ENCODE peak calls at places on chromosomes 3 and 15, in six cellular contexts. One of them, this sample, is unnamed.

GRCh38 chr3:196012481-196012880 is 69.4 kb downstream of the TFRC start:
- DNase-seq in transverse colon: no peak
- DNase-seq in IMR-90: no peak
- DNase-seq in uterus: no peak
- DNase-seq in NB4: no peak
- DNase-seq in GM12865: no peak
- DNase-seq in this sample: peak; percentile 2

GRCh38 chr3:13565581-13566461 is 16.9 kb downstream of the FBLN2 start:
- DNase-seq in transverse colon: no peak
- DNase-seq in IMR-90: no peak
- DNase-seq in uterus: no peak
- DNase-seq in NB4: no peak
- DNase-seq in GM12865: no peak
- DNase-seq in this sample: no peak

GRCh38 chr3:161630791-161631190 is 134.2 kb downstream of the OTOL1 start:
- DNase-seq in transverse colon: no peak
- DNase-seq in IMR-90: no peak
- DNase-seq in uterus: no peak
- DNase-seq in NB4: peak; percentile 9
- DNase-seq in GM12865: no peak
- DNase-seq in this sample: peak; percentile 5

GRCh38 chr3:31699309-31699953 is 166.7 kb downstream of the STT3B start:
- DNase-seq in transverse colon: no peak
- DNase-seq in IMR-90: no peak
- DNase-seq in uterus: no peak
- DNase-seq in NB4: peak; percentile 25
- DNase-seq in GM12865: peak; percentile 15
- DNase-seq in this sample: peak; percentile 54

GRCh38 chr15:78414608-78415250 is 23.3 kb upstream of the IREB2 start:
- DNase-seq in transverse colon: no peak
- DNase-seq in IMR-90: no peak
- DNase-seq in uterus: no peak
- DNase-seq in NB4: no peak
- DNase-seq in GM12865: no peak
- DNase-seq in this sample: no peak

GRCh38 chr3:110391640-110392395 is 679.8 kb upstream of the NECTIN3 start:
- DNase-seq in transverse colon: no peak
- DNase-seq in IMR-90: peak; percentile 72
- DNase-seq in uterus: no peak
- DNase-seq in NB4: no peak
- DNase-seq in GM12865: no peak
- DNase-seq in this sample: no peak

GRCh38 chr3:141241248-141242034 is 9.8 kb downstream of the PXYLP1 start:
- DNase-seq in transverse colon: no peak
- DNase-seq in IMR-90: no peak
- DNase-seq in uterus: peak; percentile 43
- DNase-seq in NB4: no peak
- DNase-seq in GM12865: no peak
- DNase-seq in this sample: peak; percentile 55

GRCh38 chr3:162338514-162338913 is 841.9 kb downstream of the OTOL1 start:
- DNase-seq in transverse colon: no peak
- DNase-seq in IMR-90: peak; percentile 4
- DNase-seq in uterus: no peak
- DNase-seq in NB4: no peak
- DNase-seq in GM12865: no peak
- DNase-seq in this sample: peak; percentile 67

GRCh38 chr3:39435006-39435748 is 28.7 kb downstream of the RPSA start:
- DNase-seq in transverse colon: no peak
- DNase-seq in IMR-90: no peak
- DNase-seq in uterus: no peak
- DNase-seq in NB4: no peak
- DNase-seq in GM12865: no peak
- DNase-seq in this sample: no peak

GRCh38 chr3:173584093-173584833 is 186.7 kb downstream of the NLGN1 start:
- DNase-seq in transverse colon: no peak
- DNase-seq in IMR-90: peak; percentile 44
- DNase-seq in uterus: no peak
- DNase-seq in NB4: peak; percentile 15
- DNase-seq in GM12865: no peak
- DNase-seq in this sample: peak; percentile 56

GRCh38 chr15:99109555-99110021 is 4.7 kb downstream of the SYNM start:
- DNase-seq in transverse colon: no peak
- DNase-seq in IMR-90: no peak
- DNase-seq in uterus: no peak
- DNase-seq in NB4: no peak
- DNase-seq in GM12865: peak; percentile 70
- DNase-seq in this sample: no peak

GRCh38 chr3:150521458-150521857 is 24.8 kb downstream of the SERP1 start:
- DNase-seq in transverse colon: no peak
- DNase-seq in IMR-90: no peak
- DNase-seq in uterus: no peak
- DNase-seq in NB4: no peak
- DNase-seq in GM12865: no peak
- DNase-seq in this sample: peak; percentile 11

GRCh38 chr3:57556459-57557087 is 499 bp downstream of the PDE12 start:
- DNase-seq in transverse colon: peak; percentile 33
- DNase-seq in IMR-90: no peak
- DNase-seq in uterus: no peak
- DNase-seq in NB4: no peak
- DNase-seq in GM12865: no peak
- DNase-seq in this sample: peak; percentile 24

GRCh38 chr3:149936812-149937230 is 33.9 kb downstream of the PFN2 start:
- DNase-seq in transverse colon: peak; percentile 29
- DNase-seq in IMR-90: peak; percentile 62
- DNase-seq in uterus: peak; percentile 16
- DNase-seq in NB4: peak; percentile 54
- DNase-seq in GM12865: peak; percentile 71
- DNase-seq in this sample: peak; percentile 62

GRCh38 chr15:25059698-25060471 is 105.1 kb downstream of the SNRPN start:
- DNase-seq in transverse colon: no peak
- DNase-seq in IMR-90: no peak
- DNase-seq in uterus: peak; percentile 2
- DNase-seq in NB4: no peak
- DNase-seq in GM12865: no peak
- DNase-seq in this sample: no peak

GRCh38 chr15:65211157-65211982 is at the start of gene CILP:
- DNase-seq in transverse colon: no peak
- DNase-seq in IMR-90: peak; percentile 59
- DNase-seq in uterus: peak; percentile 65
- DNase-seq in NB4: no peak
- DNase-seq in GM12865: no peak
- DNase-seq in this sample: peak; percentile 42

GRCh38 chr3:50642382-50642781 is 25.4 kb downstream of the MAPKAPK3 start:
- DNase-seq in transverse colon: no peak
- DNase-seq in IMR-90: no peak
- DNase-seq in uterus: no peak
- DNase-seq in NB4: no peak
- DNase-seq in GM12865: no peak
- DNase-seq in this sample: no peak

GRCh38 chr3:23592961-23593931 is 212.5 kb upstream of the UBE2E1 start:
- DNase-seq in transverse colon: no peak
- DNase-seq in IMR-90: no peak
- DNase-seq in uterus: no peak
- DNase-seq in NB4: no peak
- DNase-seq in GM12865: peak; percentile 34
- DNase-seq in this sample: no peak

GRCh38 chr15:50134524-50135024 is 15.5 kb upstream of the ATP8B4 start:
- DNase-seq in transverse colon: no peak
- DNase-seq in IMR-90: peak; percentile 89
- DNase-seq in uterus: no peak
- DNase-seq in NB4: peak; percentile 90
- DNase-seq in GM12865: no peak
- DNase-seq in this sample: peak; percentile 95

GRCh38 chr3:115517457-115518050 is 105.8 kb upstream of the GAP43 start:
- DNase-seq in transverse colon: no peak
- DNase-seq in IMR-90: peak; percentile 3
- DNase-seq in uterus: no peak
- DNase-seq in NB4: no peak
- DNase-seq in GM12865: peak; percentile 17
- DNase-seq in this sample: peak; percentile 23

GRCh38 chr3:52021869-52022268 is 26.2 kb upstream of the RPL29 start:
- DNase-seq in transverse colon: no peak
- DNase-seq in IMR-90: no peak
- DNase-seq in uterus: peak; percentile 44
- DNase-seq in NB4: peak; percentile 73
- DNase-seq in GM12865: peak; percentile 28
- DNase-seq in this sample: no peak

GRCh38 chr3:195899701-195900425 is 8.5 kb downstream of the TNK2 start:
- DNase-seq in transverse colon: no peak
- DNase-seq in IMR-90: no peak
- DNase-seq in uterus: no peak
- DNase-seq in NB4: no peak
- DNase-seq in GM12865: no peak
- DNase-seq in this sample: no peak

GRCh38 chr15:99907698-99908097 is 174.5 kb upstream of the LYSMD4 start:
- DNase-seq in transverse colon: no peak
- DNase-seq in IMR-90: no peak
- DNase-seq in uterus: no peak
- DNase-seq in NB4: no peak
- DNase-seq in GM12865: no peak
- DNase-seq in this sample: no peak

GRCh38 chr3:110821586-110821985 is 250.0 kb upstream of the NECTIN3 start:
- DNase-seq in transverse colon: no peak
- DNase-seq in IMR-90: peak; percentile 19
- DNase-seq in uterus: no peak
- DNase-seq in NB4: no peak
- DNase-seq in GM12865: no peak
- DNase-seq in this sample: peak; percentile 28

GRCh38 chr15:75687486-75688277 is 25.0 kb downstream of the CSPG4 start:
- DNase-seq in transverse colon: no peak
- DNase-seq in IMR-90: no peak
- DNase-seq in uterus: no peak
- DNase-seq in NB4: no peak
- DNase-seq in GM12865: no peak
- DNase-seq in this sample: peak; percentile 34

GRCh38 chr3:42501681-42502428 is 588 bp upstream of the VIPR1 start:
- DNase-seq in transverse colon: peak; percentile 84
- DNase-seq in IMR-90: peak; percentile 2
- DNase-seq in uterus: no peak
- DNase-seq in NB4: peak; percentile 46
- DNase-seq in GM12865: peak; percentile 46
- DNase-seq in this sample: peak; percentile 21

GRCh38 chr15:57044961-57045360 is 126.5 kb downstream of the TCF12 start:
- DNase-seq in transverse colon: no peak
- DNase-seq in IMR-90: no peak
- DNase-seq in uterus: no peak
- DNase-seq in NB4: no peak
- DNase-seq in GM12865: no peak
- DNase-seq in this sample: no peak

GRCh38 chr3:69565316-69565715 is 173.9 kb upstream of the MITF start:
- DNase-seq in transverse colon: no peak
- DNase-seq in IMR-90: no peak
- DNase-seq in uterus: no peak
- DNase-seq in NB4: no peak
- DNase-seq in GM12865: no peak
- DNase-seq in this sample: no peak

GRCh38 chr15:80990955-80991354 is 1.3 kb upstream of the MESD start:
- DNase-seq in transverse colon: no peak
- DNase-seq in IMR-90: no peak
- DNase-seq in uterus: no peak
- DNase-seq in NB4: no peak
- DNase-seq in GM12865: no peak
- DNase-seq in this sample: peak; percentile 31

GRCh38 chr15:76866716-76867321 is 38.3 kb downstream of the SCAPER start:
- DNase-seq in transverse colon: no peak
- DNase-seq in IMR-90: peak; percentile 58
- DNase-seq in uterus: no peak
- DNase-seq in NB4: peak; percentile 51
- DNase-seq in GM12865: peak; percentile 48
- DNase-seq in this sample: peak; percentile 48
- TF ChIP-seq CTCF in transverse colon: peak; percentile 34
- TF ChIP-seq CTCF in IMR-90: peak; percentile 76
- TF ChIP-seq CTCF in uterus: no peak
- TF ChIP-seq CTCF in NB4: peak; percentile 36
- TF ChIP-seq CTCF in GM12865: peak; percentile 45
- TF ChIP-seq CTCF in this sample: peak; percentile 61

GRCh38 chr3:170426240-170426797 is 7.7 kb downstream of the CLDN11 start:
- DNase-seq in transverse colon: no peak
- DNase-seq in IMR-90: no peak
- DNase-seq in uterus: no peak
- DNase-seq in NB4: no peak
- DNase-seq in GM12865: no peak
- DNase-seq in this sample: no peak
- H3K4me3 ChIP-seq in transverse colon: no peak overlapping the region
- H3K4me3 ChIP-seq in IMR-90: no peak overlapping the region
- H3K4me3 ChIP-seq in uterus: no peak overlapping the region
- H3K4me3 ChIP-seq in NB4: no peak overlapping the region
- H3K4me3 ChIP-seq in GM12865: no peak overlapping the region
- H3K4me3 ChIP-seq in this sample: no peak overlapping the region

DNA sequence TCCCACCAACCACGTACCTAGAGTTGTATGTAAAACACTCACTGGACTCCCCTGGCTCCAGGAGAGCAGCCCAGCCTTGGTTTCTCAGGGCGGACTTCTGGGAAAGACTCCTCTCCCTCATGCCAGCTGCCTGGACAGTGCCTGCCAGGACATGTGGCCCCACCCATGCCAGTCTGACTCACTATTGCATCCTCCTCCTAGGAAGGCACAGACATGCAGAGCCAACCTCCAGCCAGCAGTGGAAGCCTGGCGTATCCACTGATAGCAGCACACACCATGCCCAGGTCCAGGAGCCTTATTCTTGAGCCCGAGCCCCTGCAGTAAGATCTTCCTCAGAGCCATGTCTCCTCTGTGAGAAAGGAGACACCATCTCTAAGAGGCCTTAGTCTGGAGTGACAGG is 8.6 kb downstream of the PKM start:
- DNase-seq in transverse colon: peak; percentile 43
- DNase-seq in IMR-90: no peak
- DNase-seq in uterus: no peak
- DNase-seq in NB4: no peak
- DNase-seq in GM12865: no peak
- DNase-seq in this sample: peak; percentile 37
- TF ChIP-seq CTCF in transverse colon: no peak
- TF ChIP-seq CTCF in IMR-90: no peak
- TF ChIP-seq CTCF in uterus: no peak
- TF ChIP-seq CTCF in NB4: no peak
- TF ChIP-seq CTCF in GM12865: no peak
- TF ChIP-seq CTCF in this sample: no peak

GRCh38 chr15:88703533-88703932 is 64.7 kb downstream of the ISG20 start:
- DNase-seq in transverse colon: no peak
- DNase-seq in IMR-90: no peak
- DNase-seq in uterus: no peak
- DNase-seq in NB4: no peak
- DNase-seq in GM12865: no peak
- DNase-seq in this sample: no peak

GRCh38 chr15:88702983-88703382 is 64.2 kb downstream of the ISG20 start:
- DNase-seq in transverse colon: no peak
- DNase-seq in IMR-90: peak; percentile 16
- DNase-seq in uterus: no peak
- DNase-seq in NB4: no peak
- DNase-seq in GM12865: no peak
- DNase-seq in this sample: peak; percentile 22

GRCh38 chr15:88705769-88706165 is 67.0 kb downstream of the ISG20 start:
- DNase-seq in transverse colon: no peak
- DNase-seq in IMR-90: no peak
- DNase-seq in uterus: no peak
- DNase-seq in NB4: no peak
- DNase-seq in GM12865: no peak
- DNase-seq in this sample: no peak

GRCh38 chr15:88707766-88708165 is 69.0 kb downstream of the ISG20 start:
- DNase-seq in transverse colon: no peak
- DNase-seq in IMR-90: no peak
- DNase-seq in uterus: no peak
- DNase-seq in NB4: no peak
- DNase-seq in GM12865: no peak
- DNase-seq in this sample: peak; percentile 20

GRCh38 chr15:88704791-88705768 is 66.3 kb downstream of the ISG20 start:
- DNase-seq in transverse colon: peak; percentile 23
- DNase-seq in IMR-90: no peak
- DNase-seq in uterus: peak; percentile 64
- DNase-seq in NB4: no peak
- DNase-seq in GM12865: no peak
- DNase-seq in this sample: peak; percentile 16
- H3K4me3 ChIP-seq in transverse colon: peak overlapping the region; percentile 29
- H3K4me3 ChIP-seq in IMR-90: peak overlapping the region; percentile 37
- H3K4me3 ChIP-seq in uterus: peak overlapping the region; percentile 44
- H3K4me3 ChIP-seq in NB4: no peak overlapping the region
- H3K4me3 ChIP-seq in GM12865: no peak overlapping the region
- H3K4me3 ChIP-seq in this sample: peak overlapping the region; percentile 16